ENCODE peak calls at places on chromosomes 3 and 15, in nine cellular contexts. I is Peyer's patch, Y is Karpas-422, A is neuronal stem cell, J is NT2/D1, N is right atrium auricular region, V is aorta, F is trophoblast cell, T is GM12864. H is an unnamed sample.

GRCh38 chr3:188349963-188350332 is 196.0 kb downstream of the LPP start:
- DNase-seq in N (no peak), T (no peak), V (no peak), Y (no peak), I (no peak), A (no peak), F (no peak), J (no peak), H (no peak)

GRCh38 chr3:135878501-135878900 is 87.0 kb upstream of the PPP2R3A start:
- DNase-seq in T (no peak), J (no peak), N (no peak), I (no peak), V (no peak), A (no peak), F (no peak), Y (no peak), H (no peak)

GRCh38 chr3:52028572-52028971 is 27.8 kb downstream of the DUSP7 start:
- DNase-seq in T (no peak), Y (no peak), N (no peak), V (no peak), I (no peak), F (no peak), A (no peak), J (no peak), H (no peak)

GRCh38 chr15:64284037-64284436 is 71.9 kb downstream of the CSNK1G1 start:
- DNase-seq in V (no peak), Y (no peak), T (no peak), J (no peak), I (no peak), N (no peak), F (peak; percentile 53), A (no peak), H (no peak)

GRCh38 chr3:149844073-149844472 is 31.1 kb downstream of the RNF13 start:
- DNase-seq in T (no peak), Y (no peak), F (no peak), N (no peak), I (no peak), A (no peak), V (no peak), J (no peak), H (no peak)

GRCh38 chr15:33309602-33310276 is 1.0 kb upstream of the RYR3 start:
- DNase-seq in A (peak; percentile 38), Y (peak; percentile 45), F (peak; percentile 23), T (peak; percentile 31), I (no peak), J (no peak), N (no peak), V (peak; percentile 52), H (peak; percentile 70)

GRCh38 chr3:11733914-11734313 is 90.2 kb upstream of the VGLL4 start:
- DNase-seq in A (no peak), F (peak; percentile 94), I (no peak), Y (no peak), T (no peak), N (no peak), V (no peak), J (no peak), H (no peak)

GRCh38 chr3:139230391-139230790 is 113.4 kb upstream of the MRPS22 start:
- DNase-seq in Y (no peak), V (no peak), N (no peak), F (no peak), I (no peak), J (no peak), T (no peak), A (no peak), H (no peak)

GRCh38 chr3:143084856-143085731 is 34.5 kb upstream of the CHST2 start:
- DNase-seq in F (peak; percentile 23), T (peak; percentile 66), Y (peak; percentile 71), I (no peak), A (no peak), J (no peak), V (no peak), N (no peak), H (peak; percentile 76)

GRCh38 chr3:171417813-171418212 is 42.4 kb downstream of the TNIK start:
- DNase-seq in J (no peak), T (no peak), Y (no peak), F (peak; percentile 49), A (no peak), V (no peak), I (peak; percentile 53), N (peak; percentile 62), H (no peak)

GRCh38 chr3:105553851-105554250 is 187.1 kb downstream of the ALCAM start:
- DNase-seq in V (no peak), I (no peak), J (no peak), F (no peak), A (no peak), Y (no peak), T (no peak), N (no peak), H (no peak)

GRCh38 chr3:183386651-183387050 is 41.8 kb downstream of the MCF2L2 start:
- DNase-seq in F (no peak), J (no peak), N (no peak), I (no peak), V (no peak), A (no peak), Y (no peak), T (no peak), H (no peak)

GRCh38 chr3:66140763-66141372 is 79.9 kb upstream of the SLC25A26 start:
- DNase-seq in F (no peak), J (no peak), N (no peak), Y (no peak), V (no peak), T (no peak), A (no peak), I (no peak), H (peak; percentile 84)

GRCh38 chr3:171430530-171430929 is 29.7 kb downstream of the TNIK start:
- DNase-seq in J (no peak), T (no peak), N (no peak), Y (no peak), V (no peak), I (no peak), F (no peak), A (no peak), H (no peak)

GRCh38 chr15:70348581-70349344 is 251.0 kb upstream of the TLE3 start:
- DNase-seq in N (no peak), J (no peak), Y (no peak), V (peak; percentile 78), F (peak; percentile 91), A (no peak), T (no peak), I (peak; percentile 53), H (no peak)

GRCh38 chr3:123312331-123313265 is 110.9 kb downstream of the SEC22A start:
- DNase-seq in F (peak; percentile 74), I (no peak), V (peak; percentile 30), A (no peak), T (no peak), J (no peak), Y (no peak), N (no peak), H (no peak)

DNA sequence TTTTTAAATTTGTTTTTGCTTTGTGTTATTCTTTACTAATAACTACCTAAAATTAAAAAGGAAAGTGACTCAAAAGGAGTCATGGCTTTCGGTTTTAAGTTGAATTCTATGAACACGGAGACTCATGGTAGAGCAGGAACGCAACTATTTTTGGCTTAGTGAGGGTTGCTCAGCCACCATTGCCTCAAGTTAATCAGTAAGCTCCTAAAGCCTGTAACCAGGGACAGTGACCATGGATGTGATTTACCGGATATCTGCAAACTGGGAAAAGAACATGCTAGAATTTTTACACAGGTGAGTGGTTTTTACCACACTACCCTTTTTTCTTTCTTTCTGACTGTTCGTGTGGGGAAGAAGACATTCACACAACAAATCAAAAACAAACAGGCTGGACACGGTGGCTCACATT is 11.8 kb downstream of the SLC12A8 start:
- DNase-seq in I (no peak), T (peak; percentile 58), N (no peak), Y (no peak), A (no peak), F (peak; percentile 10), J (no peak), V (no peak), H (peak; percentile 82)
- H3K4me3 ChIP-seq in I (no peak overlapping the region), T (peak overlapping the region; percentile 44), N (no peak overlapping the region), Y (no peak overlapping the region), A (no peak overlapping the region), F (no peak overlapping the region), J (no peak overlapping the region), V (no peak overlapping the region), H (peak overlapping the region; percentile 29)

GRCh38 chr3:156750191-156750873 is 75.8 kb upstream of the LEKR1 start:
- DNase-seq in V (no peak), Y (no peak), N (no peak), T (no peak), I (no peak), F (no peak), A (no peak), J (no peak), H (no peak)

GRCh38 chr3:156751461-156752025 is 74.6 kb upstream of the LEKR1 start:
- DNase-seq in Y (no peak), A (no peak), F (no peak), T (no peak), V (peak; percentile 50), I (no peak), N (peak; percentile 82), J (peak; percentile 87), H (no peak)

GRCh38 chr3:156749244-156749643 is 74.9 kb downstream of the TIPARP start:
- DNase-seq in A (no peak), N (no peak), I (no peak), J (no peak), F (no peak), V (no peak), Y (no peak), T (no peak), H (no peak)

GRCh38 chr3:156747046-156747445 is 72.7 kb downstream of the TIPARP start:
- DNase-seq in F (no peak), I (no peak), Y (no peak), T (no peak), J (no peak), V (no peak), A (no peak), N (no peak), H (no peak)

DNA sequence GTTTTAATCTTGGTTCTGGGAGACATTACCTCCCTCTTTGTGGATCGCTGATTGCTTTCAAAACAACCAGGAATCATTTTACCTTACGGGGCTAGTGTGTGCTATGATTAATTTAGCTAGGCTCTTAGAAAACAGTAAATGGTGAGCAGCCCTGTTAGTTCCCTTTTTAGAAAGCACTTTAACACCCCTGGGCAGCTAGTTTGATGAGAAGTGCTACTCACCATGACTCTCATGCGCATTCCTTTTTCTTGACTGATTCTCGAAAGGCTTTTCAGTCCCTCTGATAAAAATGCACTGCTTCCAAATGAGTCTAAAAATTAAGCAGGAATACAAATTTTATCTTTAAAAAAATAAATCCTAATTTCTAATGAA is 75.3 kb upstream of the LEKR1 start:
- DNase-seq in A (no peak), I (no peak), J (peak; percentile 36), Y (no peak), F (no peak), T (no peak), V (no peak), N (no peak), H (no peak)
- H3K4me3 ChIP-seq in A (no peak overlapping the region), I (no peak overlapping the region), J (no peak overlapping the region), Y (no peak overlapping the region), F (no peak overlapping the region), T (no peak overlapping the region), V (no peak overlapping the region), N (no peak overlapping the region), H (no peak overlapping the region)

GRCh38 chr3:48426944-48427629 is 2.8 kb downstream of the PLXNB1 start:
- DNase-seq in I (no peak), J (no peak), Y (no peak), A (no peak), V (no peak), N (no peak), T (no peak), F (no peak), H (no peak)
- H3K4me3 ChIP-seq in I (no peak overlapping the region), J (no peak overlapping the region), Y (peak overlapping the region; percentile 14), A (peak overlapping the region; percentile 49), V (no peak overlapping the region), N (peak overlapping the region; percentile 82), T (no peak overlapping the region), F (no peak overlapping the region), H (no peak overlapping the region)

GRCh38 chr3:49173792-49174170 is 2.4 kb downstream of the KLHDC8B start:
- DNase-seq in F (no peak), V (no peak), N (no peak), A (peak; percentile 58), T (no peak), I (no peak), Y (no peak), J (peak; percentile 33), H (no peak)
- H3K4me3 ChIP-seq in F (no peak overlapping the region), V (no peak overlapping the region), N (no peak overlapping the region), A (peak overlapping the region; percentile 69), T (no peak overlapping the region), I (no peak overlapping the region), Y (no peak overlapping the region), J (no peak overlapping the region), H (no peak overlapping the region)

H was measured in GM12865.